ENCODE peak calls at places on chromosomes 16 and 17, in eight cellular contexts. H is SK-N-SH, L is IMR-90, R is lung, T is endodermal cell, A is H9, G is psoas muscle, W is astrocyte. D is an unnamed sample.

GRCh38 chr17:77318021-77318420 is 177.3 kb downstream of the SEC14L1 start:
- DNase-seq in H (no peak), L (no peak), R (no peak), T (no peak), A (no peak), G (no peak), W (no peak), D (no peak)

GRCh38 chr16:28192811-28193529 is 18.8 kb downstream of the XPO6 start:
- DNase-seq in H (no peak), L (no peak), R (no peak), T (no peak), A (no peak), G (no peak), W (no peak), D (no peak)

GRCh38 chr16:4383591-4384495 is 12.2 kb downstream of the VASN start:
- DNase-seq in H (peak; percentile 52), L (no peak), R (no peak), T (peak; percentile 42), A (no peak), G (no peak), W (no peak), D (no peak)

GRCh38 chr16:53085539-53086450 is 31.0 kb downstream of the CHD9 start:
- DNase-seq in H (peak; percentile 57), L (no peak), R (no peak), T (peak; percentile 41), A (no peak), G (no peak), W (no peak), D (no peak)

GRCh38 chr16:81523387-81524115 is 78.9 kb downstream of the CMIP start:
- DNase-seq in H (no peak), L (peak; percentile 87), R (no peak), T (no peak), A (no peak), G (peak; percentile 61), W (peak; percentile 84), D (peak; percentile 74)

GRCh38 chr16:15507299-15507958 is 73.0 kb downstream of the BMERB1 start:
- DNase-seq in H (no peak), L (peak; percentile 53), R (no peak), T (peak; percentile 48), A (no peak), G (no peak), W (peak; percentile 70), D (peak; percentile 79)

GRCh38 chr16:19095699-19096098 is 18.1 kb upstream of the ITPRIPL2 start:
- DNase-seq in H (no peak), L (no peak), R (no peak), T (peak; percentile 72), A (peak; percentile 68), G (no peak), W (no peak), D (no peak)

GRCh38 chr17:50346313-50347086 is 574 bp downstream of the XYLT2 start:
- DNase-seq in H (peak; percentile 93), L (no peak), R (peak; percentile 55), T (peak; percentile 89), A (peak; percentile 80), G (peak; percentile 68), W (no peak), D (no peak)

GRCh38 chr17:41067281-41067680 is 1.6 kb upstream of the KRTAP2-4 start:
- DNase-seq in H (no peak), L (peak; percentile 73), R (no peak), T (no peak), A (no peak), G (no peak), W (no peak), D (no peak)

GRCh38 chr16:79286646-79287423 is 313.7 kb downstream of the MAF start:
- DNase-seq in H (no peak), L (no peak), R (peak; percentile 37), T (peak; percentile 58), A (peak; percentile 43), G (peak; percentile 59), W (no peak), D (no peak)

GRCh38 chr17:9676742-9677387 is 31.5 kb downstream of the USP43 start:
- DNase-seq in H (no peak), L (peak; percentile 12), R (no peak), T (peak; percentile 46), A (no peak), G (no peak), W (peak; percentile 93), D (no peak)

GRCh38 chr17:29592850-29593545 is at the start of gene ANKRD13B:
- DNase-seq in H (peak; percentile 83), L (no peak), R (no peak), T (peak; percentile 85), A (no peak), G (peak; percentile 74), W (no peak), D (no peak)

GRCh38 chr16:24834459-24835335 is 11.1 kb upstream of the SLC5A11 start:
- DNase-seq in H (peak; percentile 39), L (peak; percentile 49), R (no peak), T (peak; percentile 81), A (peak; percentile 62), G (no peak), W (no peak), D (no peak)

GRCh38 chr16:70678898-70679652 is 6.8 kb downstream of the MTSS2 start:
- DNase-seq in H (no peak), L (no peak), R (no peak), T (no peak), A (no peak), G (peak; percentile 46), W (no peak), D (no peak)

GRCh38 chr16:20915733-20916132 is 15.2 kb downstream of the LYRM1 start:
- DNase-seq in H (no peak), L (no peak), R (no peak), T (peak; percentile 52), A (no peak), G (no peak), W (no peak), D (no peak)

GRCh38 chr17:47684025-47684424 is 9.9 kb upstream of the TBKBP1 start:
- DNase-seq in H (no peak), L (no peak), R (no peak), T (peak; percentile 44), A (no peak), G (no peak), W (no peak), D (no peak)

GRCh38 chr17:64507418-64507766 is 615 bp downstream of the CEP95 start:
- DNase-seq in H (peak; percentile 62), L (peak; percentile 68), R (no peak), T (no peak), A (peak; percentile 35), G (no peak), W (peak; percentile 74), D (no peak)

GRCh38 chr17:31401456-31402254 is 10.2 kb downstream of the RAB11FIP4 start:
- DNase-seq in H (no peak), L (no peak), R (no peak), T (peak; percentile 38), A (peak; percentile 25), G (no peak), W (no peak), D (no peak)

GRCh38 chr17:65072577-65073178 is 16.1 kb upstream of the GNA13 start:
- DNase-seq in H (no peak), L (no peak), R (no peak), T (no peak), A (no peak), G (no peak), W (no peak), D (no peak)

GRCh38 chr16:4506450-4506849 is 30.3 kb downstream of the HMOX2 start:
- DNase-seq in H (peak; percentile 73), L (peak; percentile 82), R (peak; percentile 64), T (peak; percentile 83), A (peak; percentile 71), G (no peak), W (peak; percentile 61), D (no peak)

GRCh38 chr16:78816499-78817441 is 717.3 kb downstream of the WWOX start:
- DNase-seq in H (no peak), L (no peak), R (no peak), T (no peak), A (no peak), G (peak; percentile 53), W (no peak), D (no peak)

GRCh38 chr16:4214215-4214621 is 27.7 kb downstream of the SRL start:
- DNase-seq in H (no peak), L (peak; percentile 96), R (no peak), T (no peak), A (no peak), G (peak; percentile 74), W (peak; percentile 99), D (no peak)

GRCh38 chr16:49827806-49828428 is 28.0 kb downstream of the ZNF423 start:
- DNase-seq in H (no peak), L (no peak), R (no peak), T (no peak), A (no peak), G (no peak), W (peak; percentile 42), D (peak; percentile 71)

GRCh38 chr17:67559381-67559966 is 158.3 kb upstream of the NOL11 start:
- DNase-seq in H (no peak), L (no peak), R (no peak), T (peak; percentile 83), A (peak; percentile 69), G (no peak), W (no peak), D (no peak)
- TF ChIP-seq CTCF in H (peak; percentile 41), L (no peak), R (peak; percentile 5), T (peak; percentile 79), A (peak; percentile 75), G (no peak), W (no peak), D (no peak)

GRCh38 chr17:39165844-39166349 is at the start of gene ARL5C:
- DNase-seq in H (no peak), L (no peak), R (no peak), T (no peak), A (no peak), G (no peak), W (no peak), D (no peak)
- H3K27ac ChIP-seq in H (no peak within 1 kb of the TSS), L (no peak within 1 kb of the TSS), R (no peak within 1 kb of the TSS), T (no peak within 1 kb of the TSS), A (no peak within 1 kb of the TSS), G (no peak within 1 kb of the TSS), W (no peak within 1 kb of the TSS), D (peak within 1 kb of the TSS; percentile 54)

GRCh38 chr17:2203818-2204217 is 99.8 kb downstream of the SMG6 start:
- DNase-seq in H (no peak), L (no peak), R (no peak), T (no peak), A (no peak), G (no peak), W (no peak), D (peak; percentile 32)
- H3K4me1 ChIP-seq in H (no peaks in the 10 kb centered on the region), L (peaks cover 8% of the 10 kb centered on the region), R (no peaks in the 10 kb centered on the region), T (peaks cover 5% of the 10 kb centered on the region), A (peaks cover 4% of the 10 kb centered on the region), G (peaks cover 36% of the 10 kb centered on the region), W (peaks cover 9% of the 10 kb centered on the region), D (no peaks in the 10 kb centered on the region)

GRCh38 chr17:78882546-78883089 is 20.4 kb downstream of the CEP295NL start:
- DNase-seq in H (peak; percentile 88), L (no peak), R (peak; percentile 46), T (peak; percentile 68), A (peak; percentile 50), G (peak; percentile 70), W (no peak), D (no peak)

GRCh38 chr17:78878261-78878660 is 24.7 kb downstream of the CEP295NL start:
- DNase-seq in H (no peak), L (no peak), R (no peak), T (no peak), A (no peak), G (no peak), W (no peak), D (no peak)

GRCh38 chr17:78883090-78883532 is 19.9 kb downstream of the CEP295NL start:
- DNase-seq in H (peak; percentile 94), L (peak; percentile 75), R (peak; percentile 81), T (no peak), A (no peak), G (peak; percentile 89), W (peak; percentile 72), D (peak; percentile 95)

GRCh38 chr17:78878871-78879270 is 24.1 kb downstream of the CEP295NL start:
- DNase-seq in H (no peak), L (no peak), R (no peak), T (no peak), A (no peak), G (no peak), W (no peak), D (no peak)

GRCh38 chr17:78879679-78880186 is 23.3 kb downstream of the CEP295NL start:
- DNase-seq in H (peak; percentile 76), L (peak; percentile 98), R (peak; percentile 58), T (no peak), A (no peak), G (peak; percentile 86), W (peak; percentile 90), D (peak; percentile 85)
- TF ChIP-seq CTCF in H (no peak), L (no peak), R (no peak), T (no peak), A (no peak), G (no peak), W (no peak), D (no peak)